ENCODE peak calls at places on chromosomes 7 and 10, in five cellular contexts. E is activated CD4-positive, alpha-beta memory T cell treated with anti-CD3 and anti-CD28 coated beads for 36 hours; N is NCI-H2029; A is activated T-cell treated with anti-CD3 and anti-CD28 coated beads for 48 hours; K is NCI-H1436. C is an unnamed sample.
A peak's percentile ranks its signal among the peaks of the same experiment; 100 is the strongest.

GRCh38 chr10:103041391-103041790 is 123.3 kb downstream of the CNNM2 start:
- DNase-seq in E (no peak), N (no peak), A (no peak), K (no peak), C (no peak)

GRCh38 chr10:94192974-94193373 is 169.8 kb downstream of the NOC3L start:
- DNase-seq in E (no peak), N (no peak), A (no peak), K (no peak), C (no peak)

GRCh38 chr10:43842072-43842471 is 193.4 kb upstream of the ZNF32 start:
- DNase-seq in E (no peak), N (no peak), A (no peak), K (no peak), C (no peak)

GRCh38 chr7:13989138-13989943 is at the start of gene ETV1:
- DNase-seq in E (no peak), N (peak; percentile 27), A (no peak), K (peak; percentile 73), C (no peak)

GRCh38 chr7:112566392-112567324 is 85.9 kb downstream of the LSMEM1 start:
- DNase-seq in E (no peak), N (no peak), A (no peak), K (no peak), C (no peak)

GRCh38 chr7:1852781-1853618 is 182.9 kb downstream of the ELFN1 start:
- DNase-seq in E (no peak), N (no peak), A (no peak), K (no peak), C (no peak)

GRCh38 chr10:11242443-11243386 is 225.0 kb downstream of the CELF2 start:
- DNase-seq in E (peak; percentile 55), N (no peak), A (no peak), K (no peak), C (peak; percentile 51)

GRCh38 chr10:86049442-86049841 is 317.2 kb downstream of the GRID1 start:
- DNase-seq in E (no peak), N (no peak), A (no peak), K (no peak), C (no peak)

GRCh38 chr7:34567906-34568305 is 90.1 kb upstream of the NPSR1 start:
- DNase-seq in E (no peak), N (no peak), A (no peak), K (no peak), C (no peak)

GRCh38 chr10:27744478-27745379 is 890 bp downstream of the MKX start:
- DNase-seq in E (peak; percentile 32), N (no peak), A (peak; percentile 15), K (no peak), C (peak; percentile 21)

GRCh38 chr7:43781726-43782607 is 23.5 kb downstream of the BLVRA start:
- DNase-seq in E (no peak), N (no peak), A (no peak), K (no peak), C (no peak)

GRCh38 chr7:149329265-149329664 is 67.3 kb downstream of the ZNF783 start:
- DNase-seq in E (no peak), N (no peak), A (no peak), K (no peak), C (no peak)

GRCh38 chr7:151674161-151674920 is 154.6 kb upstream of the RHEB start:
- DNase-seq in E (no peak), N (no peak), A (no peak), K (no peak), C (no peak)

GRCh38 chr7:44277391-44277790 is 48.0 kb downstream of the CAMK2B start:
- DNase-seq in E (no peak), N (no peak), A (no peak), K (no peak), C (no peak)

GRCh38 chr7:35726654-35727053 is 31.7 kb upstream of the HERPUD2 start:
- DNase-seq in E (no peak), N (no peak), A (no peak), K (no peak), C (no peak)

GRCh38 chr7:122380993-122381392 is 76.4 kb upstream of the FEZF1 start:
- DNase-seq in E (no peak), N (no peak), A (no peak), K (peak; percentile 56), C (no peak)